ENCODE peak calls at places on chromosomes 11 and 22, in seven cellular contexts. R is IMR-90, E is neuronal stem cell, G is SK-N-MC, H is colonic mucosa, S is mammary epithelial cell, Q is NT2/D1. N is an unnamed sample.

GRCh38 chr11:117058761-117059233 is 39.4 kb downstream of the SIK3 start:
- DNase-seq in R (peak; percentile 68), S (no peak), G (no peak), Q (no peak), E (peak; percentile 27), H (no peak), N (peak; percentile 84)

GRCh38 chr11:16280256-16280682 is 76.1 kb downstream of the SOX6 start:
- DNase-seq in G (no peak), R (no peak), H (peak; percentile 93), S (peak; percentile 84), E (no peak), Q (no peak), N (no peak)

GRCh38 chr11:44030276-44030932 is 17.4 kb upstream of the ACCSL start:
- DNase-seq in Q (peak; percentile 42), G (no peak), R (peak; percentile 68), H (no peak), S (no peak), E (peak; percentile 15), N (peak; percentile 47)

GRCh38 chr11:67466962-67467771 is 1.9 kb downstream of the TMEM134 start:
- DNase-seq in R (no peak), Q (no peak), G (no peak), S (no peak), H (no peak), E (no peak), N (no peak)

GRCh38 chr11:72308226-72309073 is 64.5 kb upstream of the PHOX2A start:
- DNase-seq in R (peak; percentile 98), Q (no peak), G (peak; percentile 91), E (no peak), S (peak; percentile 58), H (no peak), N (peak; percentile 84)

GRCh38 chr11:132994038-132994502 is 538.2 kb downstream of the OPCML start:
- DNase-seq in Q (no peak), E (no peak), G (no peak), S (no peak), H (no peak), R (no peak), N (peak; percentile 8)

GRCh38 chr11:76424379-76424778 is 20.4 kb upstream of the EMSY start:
- DNase-seq in G (no peak), H (no peak), R (no peak), E (no peak), S (peak; percentile 2), Q (no peak), N (no peak)

GRCh38 chr22:32482708-32483107 is 8.1 kb downstream of the FBXO7 start:
- DNase-seq in G (no peak), S (peak; percentile 69), Q (no peak), H (no peak), R (peak; percentile 22), E (no peak), N (no peak)

GRCh38 chr11:94151903-94152677 is 23.4 kb downstream of the PANX1 start:
- DNase-seq in H (no peak), R (peak; percentile 91), G (no peak), E (no peak), Q (no peak), S (peak; percentile 87), N (peak; percentile 80)

GRCh38 chr11:104320091-104320490 is 156.1 kb upstream of the PDGFD start:
- DNase-seq in Q (no peak), H (no peak), E (no peak), S (no peak), G (no peak), R (peak; percentile 63), N (peak; percentile 50)

GRCh38 chr11:63892233-63892632 is 24.7 kb downstream of the RCOR2 start:
- DNase-seq in E (no peak), H (no peak), R (peak; percentile 57), Q (no peak), S (no peak), G (no peak), N (peak; percentile 48)

GRCh38 chr11:9170450-9170849 is 79.1 kb upstream of the SCUBE2 start:
- DNase-seq in G (no peak), E (no peak), H (no peak), S (no peak), R (peak; percentile 82), Q (no peak), N (peak; percentile 71)

GRCh38 chr11:9823887-9824385 is 160.1 kb downstream of the SWAP70 start:
- DNase-seq in H (no peak), S (peak; percentile 15), E (no peak), R (no peak), Q (no peak), G (no peak), N (no peak)

GRCh38 chr22:44862281-44862680 is 109.9 kb downstream of the ARHGAP8 start:
- DNase-seq in E (no peak), S (no peak), G (no peak), Q (no peak), H (no peak), R (no peak), N (no peak)

GRCh38 chr11:66172146-66172545 is 96.3 kb upstream of the RAB1B start:
- DNase-seq in E (no peak), G (no peak), S (peak; percentile 58), R (peak; percentile 86), Q (no peak), H (no peak), N (peak; percentile 21)

GRCh38 chr11:134132808-134133207 is 63.9 kb downstream of the JAM3 start:
- DNase-seq in R (peak; percentile 23), G (no peak), H (no peak), Q (no peak), E (no peak), S (peak; percentile 27), N (no peak)

GRCh38 chr11:73578786-73579185 is 19.1 kb downstream of the FAM168A start:
- DNase-seq in G (no peak), E (no peak), S (peak; percentile 8), H (no peak), Q (no peak), R (no peak), N (peak; percentile 2)

GRCh38 chr11:46738887-46739286 is 19.9 kb downstream of the F2 start:
- DNase-seq in Q (no peak), S (no peak), E (no peak), H (no peak), R (no peak), G (no peak), N (no peak)

GRCh38 chr11:73184953-73185671 is 33.0 kb upstream of the P2RY2 start:
- DNase-seq in R (peak; percentile 33), H (peak; percentile 82), G (no peak), Q (no peak), E (peak; percentile 41), S (peak; percentile 77), N (peak; percentile 83)

GRCh38 chr11:132278801-132279574 is 908.6 kb downstream of the NTM start:
- DNase-seq in Q (peak; percentile 25), R (peak; percentile 72), H (no peak), E (no peak), G (no peak), S (peak; percentile 24), N (peak; percentile 37)

GRCh38 chr11:69603978-69604524 is 36.9 kb upstream of the CCND1 start:
- DNase-seq in Q (no peak), S (no peak), H (no peak), E (no peak), R (no peak), G (no peak), N (no peak)

GRCh38 chr22:22098457-22099193 is 116.0 kb upstream of the TOP3B start:
- DNase-seq in E (no peak), S (no peak), R (no peak), G (no peak), Q (no peak), H (no peak), N (no peak)

GRCh38 chr22:24827305-24827704 is 21.3 kb downstream of the SGSM1 start:
- DNase-seq in Q (no peak), H (peak; percentile 81), G (no peak), S (no peak), E (no peak), R (no peak), N (no peak)

GRCh38 chr22:43438666-43439347 is 27.0 kb downstream of the MPPED1 start:
- DNase-seq in G (no peak), E (no peak), H (no peak), R (no peak), S (no peak), Q (no peak), N (no peak)
- H3K4me3 ChIP-seq in G (no peak overlapping the region), E (no peak overlapping the region), H (no peak overlapping the region), R (no peak overlapping the region), S (no peak overlapping the region), Q (no peak overlapping the region), N (no peak overlapping the region)

GRCh38 chr11:111936045-111936400 is 1.1 kb upstream of the DIXDC1 start:
- DNase-seq in S (no peak), H (no peak), E (no peak), Q (no peak), R (peak; percentile 46), G (no peak), N (no peak)
- H3K9ac ChIP-seq in S (no peak overlapping the region), H (no peak overlapping the region), E (no peak overlapping the region), Q (no peak overlapping the region), R (peak overlapping the region; percentile 61), G (peak overlapping the region; percentile 78), N (peak overlapping the region; percentile 83)

GRCh38 chr22:26462971-26463661 is 20.5 kb downstream of the HPS4 start:
- DNase-seq in Q (no peak), S (no peak), E (no peak), G (no peak), R (peak; percentile 19), H (no peak), N (no peak)
- H3K4me3 ChIP-seq in Q (no peak overlapping the region), S (no peak overlapping the region), E (no peak overlapping the region), G (no peak overlapping the region), R (no peak overlapping the region), H (no peak overlapping the region), N (no peak overlapping the region)

GRCh38 chr11:7576671-7577225 is 62.9 kb downstream of the PPFIBP2 start:
- DNase-seq in S (no peak), R (peak; percentile 47), H (peak; percentile 31), G (no peak), Q (no peak), E (no peak), N (peak; percentile 64)

GRCh38 chr11:7575841-7576451 is 62.1 kb downstream of the PPFIBP2 start:
- DNase-seq in E (no peak), S (no peak), H (peak; percentile 83), R (no peak), Q (no peak), G (no peak), N (peak; percentile 75)

GRCh38 chr11:7573193-7573557 is 59.4 kb downstream of the PPFIBP2 start:
- DNase-seq in G (no peak), Q (no peak), R (peak; percentile 39), H (no peak), E (no peak), S (no peak), N (peak; percentile 50)

GRCh38 chr11:7573558-7574296 is 59.9 kb downstream of the PPFIBP2 start:
- DNase-seq in G (no peak), Q (no peak), H (peak; percentile 86), S (no peak), E (no peak), R (no peak), N (no peak)

DNA sequence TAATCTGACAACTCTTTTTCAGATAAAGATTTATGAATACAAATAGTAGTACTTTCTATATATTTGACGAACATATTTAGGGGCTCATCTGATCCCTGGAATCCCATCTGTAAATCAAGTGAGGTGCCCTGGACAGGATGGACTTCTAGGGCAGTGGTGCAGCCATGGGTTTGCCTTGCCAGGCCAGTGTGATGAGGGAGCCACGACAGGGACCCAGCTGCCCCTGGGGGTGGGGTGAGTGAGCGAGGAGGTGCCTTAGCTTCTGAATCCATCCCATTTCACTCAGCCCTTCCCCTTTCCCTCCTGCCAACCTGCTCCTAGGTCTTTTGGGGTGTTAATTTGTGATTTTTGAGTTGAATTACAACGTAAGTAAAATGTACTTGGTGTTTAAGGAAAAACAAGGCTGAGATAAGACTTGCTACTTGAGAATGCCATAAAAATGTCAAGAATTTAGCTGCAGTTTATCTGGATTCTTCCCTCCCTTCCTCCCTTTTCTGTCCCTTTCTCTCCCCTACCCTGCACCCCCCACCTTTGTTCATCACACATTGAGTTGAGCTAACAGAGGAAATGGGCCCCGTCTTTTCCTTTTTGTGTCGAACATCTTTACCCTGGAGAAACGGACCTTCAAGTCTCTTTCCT is 60.8 kb downstream of the PPFIBP2 start:
- DNase-seq in E (no peak), S (no peak), R (no peak), G (no peak), H (no peak), Q (no peak), N (no peak)
- H3K9ac ChIP-seq in E (no peak overlapping the region), S (no peak overlapping the region), R (no peak overlapping the region), G (no peak overlapping the region), H (no peak overlapping the region), Q (no peak overlapping the region), N (no peak overlapping the region)